ENCODE peak calls at places on chromosome 13, in ten cellular contexts. U is bronchial epithelial cell, H is endothelial cell of umbilical vein, J is Peyer's patch, G is BJ, Y is cardiac muscle cell, X is BE2C, E is WERI-Rb-1, S is GM06990, W is heart left ventricle. L is an unnamed sample. For H3K27me3, the result is how much of the 10 kb centered on the place peaks cover.

GRCh38 chr13:22143671-22144070 is 472.8 kb downstream of the FGF9 start:
- DNase-seq in U (peak), H (no peak), J (no peak), G (no peak), Y (no peak), X (no peak), E (no peak), S (no peak), W (no peak), L (no peak)

GRCh38 chr13:63700366-63700765 is 2284.7 kb upstream of the PCDH20 start:
- DNase-seq in U (no peak), H (peak), J (no peak), G (no peak), Y (no peak), X (peak), E (no peak), S (no peak), W (no peak), L (no peak)

GRCh38 chr13:30179547-30180256 is 127.6 kb downstream of the KATNAL1 start:
- DNase-seq in U (no peak), H (no peak), J (no peak), G (no peak), Y (no peak), X (no peak), E (no peak), S (no peak), W (no peak), L (no peak)

GRCh38 chr13:50326271-50326670 is 311.0 kb downstream of the KCNRG start:
- DNase-seq in U (no peak), H (no peak), J (no peak), G (no peak), Y (no peak), X (no peak), E (no peak), S (no peak), W (no peak), L (no peak)

GRCh38 chr13:79128158-79128557 is 277.9 kb downstream of the RBM26 start:
- DNase-seq in U (peak), H (no peak), J (no peak), G (no peak), Y (peak), X (no peak), E (no peak), S (no peak), W (no peak), L (no peak)

GRCh38 chr13:48857576-48857975 is 118.1 kb upstream of the FNDC3A start:
- DNase-seq in U (no peak), H (no peak), J (no peak), G (no peak), Y (no peak), X (peak), E (no peak), S (no peak), W (no peak), L (no peak)

GRCh38 chr13:109393045-109393444 is 393.3 kb downstream of the IRS2 start:
- DNase-seq in U (no peak), H (no peak), J (no peak), G (no peak), Y (no peak), X (no peak), E (no peak), S (no peak), W (no peak), L (no peak)

GRCh38 chr13:27605610-27606200 is 14.6 kb downstream of the LNX2 start:
- DNase-seq in U (peak), H (no peak), J (no peak), G (no peak), Y (peak), X (no peak), E (no peak), S (no peak), W (no peak), L (no peak)

GRCh38 chr13:50974268-50974667 is 64.7 kb downstream of the RNASEH2B start:
- DNase-seq in U (no peak), H (no peak), J (no peak), G (no peak), Y (no peak), X (no peak), E (no peak), S (no peak), W (no peak), L (no peak)

GRCh38 chr13:71274923-71275593 is 591.9 kb downstream of the DACH1 start:
- DNase-seq in U (no peak), H (no peak), J (no peak), G (no peak), Y (no peak), X (no peak), E (no peak), S (no peak), W (no peak), L (no peak)

GRCh38 chr13:97724450-97724849 is 229.0 kb upstream of the IPO5 start:
- DNase-seq in U (no peak), H (no peak), J (no peak), G (no peak), Y (peak), X (no peak), E (no peak), S (no peak), W (no peak), L (no peak)

GRCh38 chr13:71602327-71602726 is 264.7 kb downstream of the DACH1 start:
- DNase-seq in U (no peak), H (no peak), J (no peak), G (no peak), Y (no peak), X (no peak), E (no peak), S (no peak), W (no peak), L (no peak)

GRCh38 chr13:33186851-33187250 is 98.7 kb downstream of the STARD13 start:
- DNase-seq in U (peak), H (peak), J (no peak), G (no peak), Y (peak), X (no peak), E (no peak), S (no peak), W (no peak), L (no peak)

GRCh38 chr13:22927008-22927393 is 253.8 kb upstream of the SGCG start:
- DNase-seq in U (no peak), H (no peak), J (no peak), G (no peak), Y (no peak), X (no peak), E (no peak), S (peak), W (no peak), L (no peak)

GRCh38 chr13:52319876-52320275 is 86.1 kb downstream of the THSD1 start:
- DNase-seq in U (peak), H (no peak), J (no peak), G (no peak), Y (no peak), X (no peak), E (no peak), S (no peak), W (no peak), L (no peak)

GRCh38 chr13:38686635-38687245 is at the start of gene FREM2:
- DNase-seq in U (peak), H (no peak), J (no peak), G (no peak), Y (peak), X (no peak), E (peak), S (peak), W (peak), L (peak)

GRCh38 chr13:28355822-28356371 is 139.0 kb downstream of the FLT1 start:
- DNase-seq in U (no peak), H (peak), J (no peak), G (no peak), Y (peak), X (no peak), E (no peak), S (peak), W (no peak), L (no peak)

GRCh38 chr13:76798037-76798436 is 88.2 kb downstream of the KCTD12 start:
- DNase-seq in U (no peak), H (no peak), J (no peak), G (no peak), Y (no peak), X (no peak), E (no peak), S (no peak), W (no peak), L (no peak)

GRCh38 chr13:79423801-79424642 is 18.0 kb upstream of the RBM26 start:
- DNase-seq in U (peak), H (peak), J (no peak), G (no peak), Y (peak), X (no peak), E (no peak), S (no peak), W (no peak), L (no peak)

GRCh38 chr13:92727118-92727517 is 499.5 kb upstream of the GPC6 start:
- DNase-seq in U (no peak), H (no peak), J (no peak), G (no peak), Y (no peak), X (no peak), E (no peak), S (no peak), W (no peak), L (no peak)

GRCh38 chr13:44637581-44637980 is 61.5 kb upstream of the TSC22D1 start:
- DNase-seq in U (no peak), H (no peak), J (no peak), G (no peak), Y (peak), X (no peak), E (no peak), S (no peak), W (no peak), L (no peak)
- H3K27me3 ChIP-seq in U (under half), H (under half), J (under half), G (under half), Y (under half), X (under half), E (under half), S (under half), W (under half), L (under half)

GRCh38 chr13:41199061-41199460 is 4.7 kb upstream of the KBTBD7 start:
- DNase-seq in U (no peak), H (no peak), J (no peak), G (no peak), Y (no peak), X (no peak), E (no peak), S (no peak), W (no peak), L (no peak)
- H3K4me3 ChIP-seq in U (no peak), H (no peak), J (no peak), G (no peak), Y (no peak), X (no peak), E (no peak), S (no peak), W (no peak), L (no peak)

GRCh38 chr13:113979791-113980471 is 6.1 kb upstream of the C13orf46 start:
- DNase-seq in U (no peak), H (no peak), J (no peak), G (no peak), Y (no peak), X (no peak), E (no peak), S (no peak), W (no peak), L (no peak)

GRCh38 chr13:113980489-113981064 is 6.7 kb upstream of the C13orf46 start:
- DNase-seq in U (no peak), H (no peak), J (no peak), G (no peak), Y (no peak), X (no peak), E (no peak), S (no peak), W (no peak), L (no peak)

GRCh38 chr13:113981611-113982295 is 7.9 kb upstream of the C13orf46 start:
- DNase-seq in U (no peak), H (no peak), J (no peak), G (no peak), Y (no peak), X (no peak), E (no peak), S (no peak), W (no peak), L (no peak)

GRCh38 chr13:113982296-113982661 is 8.4 kb upstream of the C13orf46 start:
- DNase-seq in U (no peak), H (no peak), J (no peak), G (no peak), Y (no peak), X (no peak), E (no peak), S (no peak), W (no peak), L (no peak)

DNA sequence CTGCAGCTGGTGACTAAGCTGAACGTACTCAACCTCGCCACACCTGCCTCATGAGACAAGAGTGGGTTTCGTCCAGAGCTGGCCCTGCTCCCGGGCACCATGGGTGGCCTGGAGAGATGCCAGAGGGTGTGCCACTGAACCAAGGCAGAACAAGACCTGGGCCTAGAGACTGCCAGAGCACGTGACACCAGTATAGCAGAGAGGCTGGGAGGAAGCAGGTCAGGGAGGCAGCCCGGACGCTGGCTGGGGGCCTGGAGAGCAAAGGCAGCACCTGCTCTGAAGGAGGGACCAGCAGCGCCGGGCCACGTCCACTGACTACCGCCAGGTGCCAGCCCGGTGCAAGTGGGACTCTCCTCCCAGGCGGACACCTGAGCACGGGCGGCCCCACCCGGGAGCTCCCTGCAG is 7.3 kb upstream of the C13orf46 start:
- DNase-seq in U (peak), H (no peak), J (no peak), G (no peak), Y (no peak), X (no peak), E (no peak), S (no peak), W (peak), L (peak)
- TF ChIP-seq CTCF in U (no peak), H (no peak), J (peak), G (no peak), Y (no peak), X (no peak), E (no peak), S (no peak), W (no peak), L (no peak)

GRCh38 chr13:20193142-20193923 is 595 bp upstream of the GJB2 start:
- DNase-seq in U (no peak), H (no peak), J (no peak), G (no peak), Y (no peak), X (no peak), E (no peak), S (no peak), W (no peak), L (no peak)

GRCh38 chr13:20191902-20192469 is 752 bp downstream of the GJB2 start:
- DNase-seq in U (no peak), H (no peak), J (no peak), G (no peak), Y (peak), X (no peak), E (no peak), S (no peak), W (no peak), L (no peak)

GRCh38 chr13:20190481-20191310 is 2.0 kb downstream of the GJB2 start:
- DNase-seq in U (peak), H (no peak), J (no peak), G (no peak), Y (peak), X (no peak), E (no peak), S (no peak), W (no peak), L (no peak)

GRCh38 chr13:20192470-20193141 is at the start of gene GJB2:
- DNase-seq in U (no peak), H (no peak), J (no peak), G (no peak), Y (no peak), X (no peak), E (no peak), S (no peak), W (no peak), L (no peak)

GRCh38 chr13:20191311-20191901 is 1.3 kb downstream of the GJB2 start:
- DNase-seq in U (no peak), H (no peak), J (no peak), G (no peak), Y (peak), X (no peak), E (no peak), S (no peak), W (peak), L (no peak)
- H3K27me3 ChIP-seq in U (under half), H (half or more), J (under half), G (under half), Y (half or more), X (half or more), E (half or more), S (under half), W (half or more), L (under half)

DNA sequence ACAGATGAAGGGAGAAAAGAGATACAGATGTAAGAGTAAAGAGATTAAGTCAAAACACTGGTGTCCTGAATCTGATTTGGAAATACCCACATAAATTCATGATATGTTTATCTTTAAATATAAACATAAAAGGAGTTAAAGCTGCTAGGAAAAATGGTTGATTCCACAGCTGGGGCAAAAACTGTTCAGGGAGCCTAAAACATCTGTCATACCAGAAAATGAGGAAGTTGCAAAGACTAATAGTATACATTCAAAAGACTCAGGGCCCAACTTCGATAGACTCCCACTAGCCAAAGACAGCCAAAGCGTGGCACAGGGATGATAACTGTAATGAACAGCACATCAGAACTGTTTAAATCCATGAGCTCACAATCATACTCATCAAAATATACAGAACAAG is 62.0 kb downstream of the ABCC4 start:
- DNase-seq in U (no peak), H (no peak), J (no peak), G (no peak), Y (no peak), X (no peak), E (no peak), S (no peak), W (no peak), L (no peak)
- H3K4me3 ChIP-seq in U (no peak), H (no peak), J (no peak), G (no peak), Y (no peak), X (no peak), E (no peak), S (no peak), W (no peak), L (no peak)